ENCODE peak calls at places on chromosomes 2 and 18, in ten cellular contexts. V is B cell, B is PC-9, T is heart left ventricle, R is WTC11, K is foreskin fibroblast, H is WERI-Rb-1, O is ovary, L is brain microvascular endothelial cell, N is osteocyte. J is an unnamed sample.

GRCh38 chr18:62717059-62717849 is 1.9 kb downstream of the PHLPP1 start:
- DNase-seq in V (peak), B (peak), T (no peak), R (peak), K (peak), H (no peak), O (peak), L (peak), N (no peak), J (peak)

GRCh38 chr18:47893939-47894699 is 36.3 kb downstream of the SMAD2 start:
- DNase-seq in V (no peak), B (peak), T (no peak), R (no peak), K (no peak), H (no peak), O (no peak), L (no peak), N (no peak), J (no peak)

GRCh38 chr2:47299555-47299954 is 103.4 kb upstream of the MSH2 start:
- DNase-seq in V (no peak), B (peak), T (no peak), R (no peak), K (peak), H (no peak), O (no peak), L (peak), N (no peak), J (peak)

GRCh38 chr2:203431391-203432185 is 103.4 kb downstream of the ABI2 start:
- DNase-seq in V (no peak), B (no peak), T (no peak), R (no peak), K (no peak), H (no peak), O (no peak), L (no peak), N (no peak), J (no peak)

GRCh38 chr2:88599527-88599926 is 27.7 kb downstream of the EIF2AK3 start:
- DNase-seq in V (no peak), B (no peak), T (no peak), R (no peak), K (peak), H (no peak), O (no peak), L (no peak), N (no peak), J (no peak)

GRCh38 chr2:75481041-75481836 is 79.5 kb downstream of the EVA1A start:
- DNase-seq in V (no peak), B (no peak), T (no peak), R (no peak), K (peak), H (no peak), O (no peak), L (peak), N (no peak), J (peak)

GRCh38 chr18:80253871-80254492 is 6.7 kb upstream of the PARD6G start:
- DNase-seq in V (no peak), B (no peak), T (no peak), R (peak), K (no peak), H (no peak), O (no peak), L (no peak), N (peak), J (peak)

GRCh38 chr2:191180712-191181111 is 29.9 kb upstream of the STAT4 start:
- DNase-seq in V (no peak), B (no peak), T (no peak), R (no peak), K (peak), H (no peak), O (no peak), L (no peak), N (no peak), J (peak)

GRCh38 chr18:31079973-31080372 is 22.2 kb downstream of the DSC2 start:
- DNase-seq in V (no peak), B (no peak), T (no peak), R (no peak), K (no peak), H (no peak), O (no peak), L (no peak), N (no peak), J (no peak)

GRCh38 chr2:192216336-192216735 is 21.6 kb upstream of the TMEFF2 start:
- DNase-seq in V (no peak), B (no peak), T (no peak), R (no peak), K (no peak), H (no peak), O (no peak), L (no peak), N (no peak), J (no peak)

GRCh38 chr2:141641462-141641861 is 489.4 kb downstream of the LRP1B start:
- DNase-seq in V (no peak), B (no peak), T (no peak), R (no peak), K (peak), H (no peak), O (no peak), L (no peak), N (no peak), J (peak)

GRCh38 chr2:119119076-119119710 is 39.4 kb downstream of the C1QL2 start:
- DNase-seq in V (no peak), B (no peak), T (no peak), R (no peak), K (no peak), H (no peak), O (no peak), L (no peak), N (peak), J (no peak)

GRCh38 chr2:232900811-232901701 is 31.0 kb downstream of the SNORC start:
- DNase-seq in V (no peak), B (no peak), T (no peak), R (no peak), K (no peak), H (no peak), O (no peak), L (no peak), N (no peak), J (no peak)

GRCh38 chr2:211333377-211333776 is 777.0 kb downstream of the CPS1 start:
- DNase-seq in V (no peak), B (no peak), T (no peak), R (no peak), K (no peak), H (no peak), O (no peak), L (no peak), N (no peak), J (no peak)

GRCh38 chr2:85804583-85804982 is 50.8 kb downstream of the ATOH8 start:
- DNase-seq in V (no peak), B (no peak), T (no peak), R (no peak), K (no peak), H (no peak), O (peak), L (no peak), N (no peak), J (peak)

GRCh38 chr2:217090024-217090473 is 230.2 kb upstream of the TNP1 start:
- DNase-seq in V (no peak), B (no peak), T (no peak), R (no peak), K (peak), H (no peak), O (no peak), L (no peak), N (no peak), J (no peak)

GRCh38 chr2:241900251-241901017 is 30.9 kb downstream of the RTP5 start:
- DNase-seq in V (no peak), B (peak), T (peak), R (no peak), K (no peak), H (no peak), O (peak), L (no peak), N (no peak), J (no peak)

DNA sequence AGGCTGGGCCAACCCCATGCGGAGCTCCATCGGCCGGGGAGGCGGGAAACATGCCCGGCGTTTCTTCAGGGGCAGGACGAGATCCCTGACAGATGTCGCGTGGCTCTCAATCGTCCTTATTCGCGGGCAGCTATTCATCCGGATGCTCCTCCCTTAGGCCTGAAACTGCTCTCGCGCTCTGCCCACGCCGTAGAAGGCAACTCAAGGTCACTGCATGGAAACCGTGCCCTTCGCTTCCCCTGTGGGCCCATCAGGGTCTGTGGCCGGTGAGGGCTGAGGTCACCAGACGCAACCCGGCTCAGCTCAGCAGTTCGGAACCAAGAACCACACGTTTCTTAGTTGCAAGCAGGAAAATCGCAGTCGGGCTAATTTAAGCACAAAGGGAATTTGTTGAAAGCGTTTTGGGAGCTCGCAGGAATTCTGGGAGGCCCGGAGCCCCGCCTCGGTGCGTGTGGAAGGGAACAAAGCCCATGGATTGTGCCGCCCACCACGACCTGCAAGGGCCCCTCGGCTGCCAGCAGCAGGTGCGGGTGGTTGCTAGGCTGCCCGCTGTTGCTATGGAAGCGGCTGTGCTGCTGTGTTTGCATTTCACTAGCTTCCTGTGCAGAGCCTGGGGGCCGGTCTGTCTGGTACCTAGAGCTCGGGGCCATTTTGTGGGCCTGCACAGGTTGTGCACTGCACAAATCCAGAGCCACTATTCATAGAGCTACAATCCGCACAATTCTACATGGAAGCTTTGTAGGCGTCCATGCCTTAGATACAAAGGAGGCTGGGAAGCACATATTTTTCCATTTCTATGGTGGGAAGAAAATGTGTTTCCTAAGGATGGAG is 6.1 kb upstream of the ALLC start:
- DNase-seq in V (peak), B (no peak), T (peak), R (peak), K (peak), H (peak), O (peak), L (peak), N (no peak), J (no peak)
- TF ChIP-seq CTCF in V (no peak), B (no peak), T (no peak), R (no peak), K (no peak), H (no peak), O (no peak), L (no peak), N (no peak), J (no peak)

GRCh38 chr2:120205901-120206581 is 17.2 kb downstream of the TMEM185B start:
- DNase-seq in V (no peak), B (no peak), T (no peak), R (peak), K (no peak), H (peak), O (no peak), L (no peak), N (peak), J (peak)
- TF ChIP-seq CTCF in V (no peak), B (peak), T (peak), R (peak), K (peak), H (peak), O (no peak), L (peak), N (peak), J (no peak)

GRCh38 chr2:120736955-120737801 is 1.5 kb downstream of the GLI2 start:
- DNase-seq in V (no peak), B (no peak), T (peak), R (peak), K (peak), H (peak), O (peak), L (peak), N (peak), J (peak)
- TF ChIP-seq CTCF in V (no peak), B (no peak), T (no peak), R (no peak), K (no peak), H (no peak), O (no peak), L (no peak), N (no peak), J (no peak)

DNA sequence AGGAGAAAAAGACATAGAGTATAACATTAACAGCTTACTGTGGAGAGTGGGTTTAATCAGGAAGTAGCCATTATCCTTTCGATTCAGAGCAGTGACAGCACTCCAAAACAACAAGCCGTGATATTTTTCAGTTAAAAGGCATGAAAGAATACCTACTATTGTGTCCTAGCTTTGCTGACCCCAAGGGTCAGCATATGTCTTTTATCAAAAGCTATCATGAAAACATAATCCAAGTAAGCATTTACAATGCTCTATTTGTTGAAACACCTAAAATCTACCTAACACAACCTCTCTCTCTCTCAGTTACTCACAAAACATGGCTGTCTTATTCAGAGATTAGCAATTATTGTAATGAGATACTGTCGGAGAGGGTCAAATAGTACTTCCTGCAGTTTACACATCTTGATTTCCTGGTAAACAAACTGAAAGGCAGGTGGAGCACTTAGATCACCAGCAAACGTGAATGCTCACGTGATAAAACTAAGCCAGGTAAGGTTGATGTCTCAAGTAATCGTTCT is 100.0 kb downstream of the BAZ2B start:
- DNase-seq in V (peak), B (peak), T (no peak), R (no peak), K (peak), H (peak), O (no peak), L (peak), N (no peak), J (peak)
- TF ChIP-seq CTCF in V (no peak), B (no peak), T (no peak), R (no peak), K (no peak), H (no peak), O (no peak), L (no peak), N (no peak), J (no peak)

J was measured in MCF 10A.